ENCODE peak calls at places on chromosome 4, in eight cellular contexts. V is lower lobe of right lung, T is ovary, X is tibial nerve, I is astrocyte of the spinal cord, F is epithelial cell of esophagus, E is lower leg skin, K is neural crest cell. H is an unnamed sample.

GRCh38 chr4:9979101-9979815 is 42.0 kb downstream of the SLC2A9 start:
- DNase-seq in V (no peak), T (no peak), X (no peak), I (no peak), F (no peak), E (no peak), K (no peak), H (no peak)

GRCh38 chr4:72665376-72665978 is 96.5 kb upstream of the ADAMTS3 start:
- DNase-seq in V (no peak), T (no peak), X (no peak), I (no peak), F (no peak), E (no peak), K (no peak), H (no peak)

GRCh38 chr4:15690020-15690809 is 8.6 kb downstream of the FAM200B start:
- DNase-seq in V (no peak), T (no peak), X (no peak), I (peak), F (peak), E (no peak), K (no peak), H (peak)

GRCh38 chr4:126748736-126749135 is 884.0 kb upstream of the INTU start:
- DNase-seq in V (no peak), T (no peak), X (no peak), I (peak), F (peak), E (no peak), K (no peak), H (peak)

GRCh38 chr4:119498520-119498919 is 130.1 kb downstream of the PDE5A start:
- DNase-seq in V (no peak), T (peak), X (no peak), I (peak), F (no peak), E (no peak), K (no peak), H (no peak)

GRCh38 chr4:71206763-71207162 is 132.1 kb upstream of the SLC4A4 start:
- DNase-seq in V (no peak), T (no peak), X (no peak), I (peak), F (no peak), E (no peak), K (no peak), H (no peak)

GRCh38 chr4:177681902-177682301 is 239.7 kb upstream of the AGA start:
- DNase-seq in V (no peak), T (no peak), X (no peak), I (no peak), F (peak), E (no peak), K (no peak), H (peak)

GRCh38 chr4:59518005-59518823 is 1681.9 kb upstream of the ADGRL3 start:
- DNase-seq in V (peak), T (no peak), X (no peak), I (no peak), F (no peak), E (no peak), K (no peak), H (no peak)

GRCh38 chr4:124183926-124184325 is 528.6 kb downstream of the ANKRD50 start:
- DNase-seq in V (no peak), T (no peak), X (no peak), I (no peak), F (no peak), E (no peak), K (no peak), H (peak)

GRCh38 chr4:5503295-5503694 is 205.1 kb downstream of the EVC2 start:
- DNase-seq in V (no peak), T (no peak), X (no peak), I (no peak), F (no peak), E (no peak), K (no peak), H (no peak)

GRCh38 chr4:102758241-102758871 is 2.4 kb downstream of the MANBA start:
- DNase-seq in V (no peak), T (no peak), X (no peak), I (no peak), F (no peak), E (no peak), K (no peak), H (no peak)

GRCh38 chr4:146577111-146577510 is 55.4 kb upstream of the SLC10A7 start:
- DNase-seq in V (no peak), T (no peak), X (no peak), I (peak), F (no peak), E (no peak), K (no peak), H (no peak)

GRCh38 chr4:1044469-1045192 is 33.2 kb downstream of the FGFRL1 start:
- DNase-seq in V (peak), T (peak), X (no peak), I (no peak), F (no peak), E (no peak), K (no peak), H (no peak)

GRCh38 chr4:158513246-158513645 is 8.4 kb upstream of the RXFP1 start:
- DNase-seq in V (no peak), T (no peak), X (no peak), I (no peak), F (peak), E (no peak), K (no peak), H (peak)

GRCh38 chr4:87853108-87853507 is 20.3 kb downstream of the MEPE start:
- DNase-seq in V (no peak), T (no peak), X (no peak), I (peak), F (peak), E (no peak), K (no peak), H (peak)
- TF ChIP-seq CTCF in V (peak), T (no peak), X (peak), I (peak), F (peak), E (no peak), K (peak), H (peak)

DNA sequence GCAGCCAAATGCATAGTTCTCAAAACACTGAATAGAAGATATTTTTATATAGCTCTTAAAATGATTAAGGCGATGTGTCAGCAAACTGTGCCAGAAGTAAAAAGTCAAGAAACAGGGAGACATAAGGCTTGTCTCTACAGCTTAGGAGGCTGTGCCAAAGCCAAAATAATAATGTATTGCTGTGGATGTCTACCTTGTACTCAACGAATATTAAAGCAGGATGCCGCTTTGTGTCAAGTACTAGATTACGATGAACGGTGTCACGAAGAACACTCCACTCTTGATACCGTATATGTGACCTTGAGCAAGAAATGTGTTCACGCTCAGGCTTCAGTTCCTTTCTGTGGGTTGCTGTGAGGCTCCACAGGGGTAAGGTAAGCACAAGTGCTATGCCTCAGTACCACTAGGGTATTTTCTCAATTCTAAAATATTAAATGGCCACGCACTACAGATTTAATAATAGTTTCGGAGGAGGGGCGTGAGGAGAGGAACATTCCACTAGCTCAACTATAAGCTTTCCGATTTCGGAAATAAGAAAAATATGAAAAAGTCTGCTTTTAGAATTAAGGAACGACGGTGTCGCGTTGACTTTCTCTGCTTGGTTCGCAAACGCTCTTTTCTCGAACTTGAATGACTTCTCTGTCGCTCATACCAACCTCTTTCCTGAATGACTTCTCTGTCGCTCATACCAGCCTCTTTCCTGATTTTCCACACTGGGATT is 679 bp upstream of the SCOC start:
- DNase-seq in V (no peak), T (no peak), X (no peak), I (peak), F (peak), E (no peak), K (no peak), H (peak)
- TF ChIP-seq CTCF in V (peak), T (no peak), X (no peak), I (no peak), F (no peak), E (no peak), K (peak), H (no peak)

DNA sequence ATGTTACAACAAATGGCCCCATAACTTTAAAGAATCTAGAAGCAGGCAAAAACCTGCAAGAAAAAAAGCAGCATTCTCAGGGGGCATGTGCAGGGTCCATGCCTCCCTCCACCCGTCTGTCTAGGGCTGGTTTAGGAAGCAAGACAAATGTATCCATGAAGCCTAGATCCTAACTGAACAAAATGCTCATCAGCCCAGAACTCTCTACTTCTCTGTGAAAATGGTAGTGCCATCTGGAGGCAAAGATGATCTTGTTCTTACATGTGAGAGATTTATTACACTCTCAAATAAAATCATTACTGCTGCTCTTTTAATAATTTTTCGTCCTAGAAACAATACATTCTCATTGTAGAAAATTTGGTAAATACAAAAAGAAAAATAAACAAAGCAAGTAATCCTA is 26.7 kb downstream of the NR3C2 start:
- DNase-seq in V (no peak), T (no peak), X (no peak), I (peak), F (peak), E (no peak), K (no peak), H (peak)
- TF ChIP-seq CTCF in V (no peak), T (no peak), X (no peak), I (no peak), F (no peak), E (no peak), K (peak), H (peak)

DNA sequence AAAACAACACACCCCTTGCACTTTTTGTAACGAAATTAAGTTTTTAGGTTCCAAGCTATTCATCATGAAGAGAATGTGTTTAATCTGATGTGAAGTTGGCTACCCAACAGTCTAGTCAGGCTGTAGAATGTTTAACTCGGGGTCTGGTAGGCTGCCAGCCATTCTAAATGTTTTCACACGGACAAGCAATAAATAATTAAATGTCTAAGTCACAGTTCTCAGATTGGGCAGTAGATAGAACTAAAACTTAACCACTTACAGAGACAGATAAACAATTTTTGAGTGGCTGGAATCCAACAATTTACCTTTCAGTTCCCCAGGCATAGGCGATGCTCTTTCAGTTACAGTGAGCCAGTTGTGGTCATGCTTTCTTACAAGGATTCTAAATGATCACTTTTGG is 66.5 kb downstream of the CHIC2 start:
- DNase-seq in V (no peak), T (no peak), X (no peak), I (no peak), F (no peak), E (no peak), K (no peak), H (no peak)
- TF ChIP-seq CTCF in V (no peak), T (no peak), X (no peak), I (no peak), F (no peak), E (no peak), K (no peak), H (no peak)

H was measured in bronchial epithelial cell.